ENCODE peak calls at places on chromosomes 13 and 19, in six cellular contexts. I is HCT116, W is stomach, J is spleen, A is transverse colon, L is upper lobe of left lung. G is an unnamed sample.

GRCh38 chr13:114249062-114249461 is 14.4 kb downstream of the CDC16 start:
- DNase-seq in J (no peak), L (no peak), W (peak; percentile 64), I (no peak), A (no peak), G (no peak)

GRCh38 chr19:45320997-45321775 is 1.5 kb downstream of the CKM start:
- DNase-seq in A (no peak), W (no peak), J (no peak), L (no peak), I (no peak), G (no peak)

GRCh38 chr19:17648097-17648660 is 40.0 kb downstream of the UNC13A start:
- DNase-seq in A (no peak), L (no peak), W (no peak), J (peak; percentile 59), I (no peak), G (no peak)

GRCh38 chr19:17332677-17333581 is 1.7 kb downstream of the ANO8 start:
- DNase-seq in A (no peak), I (peak; percentile 96), L (no peak), W (no peak), J (peak; percentile 78), G (no peak)

GRCh38 chr13:81326913-81327312 is 986.0 kb upstream of the SPRY2 start:
- DNase-seq in J (no peak), L (no peak), W (no peak), A (no peak), I (no peak), G (no peak)

GRCh38 chr19:15989889-15990288 is 41.1 kb downstream of the OR10H4 start:
- DNase-seq in A (no peak), J (no peak), I (no peak), L (no peak), W (no peak), G (no peak)

GRCh38 chr13:62040806-62041205 is 625.2 kb upstream of the PCDH20 start:
- DNase-seq in L (no peak), I (no peak), A (no peak), J (no peak), W (no peak), G (no peak)

GRCh38 chr19:46298477-46299003 is 1.7 kb downstream of the HIF3A start:
- DNase-seq in W (no peak), A (no peak), J (no peak), L (peak; percentile 36), I (no peak), G (no peak)

GRCh38 chr13:101706651-101707050 is 254.2 kb downstream of the ITGBL1 start:
- DNase-seq in I (no peak), A (peak; percentile 8), L (peak; percentile 43), W (no peak), J (no peak), G (peak; percentile 30)

GRCh38 chr13:33218426-33218825 is 67.1 kb downstream of the STARD13 start:
- DNase-seq in W (no peak), J (no peak), L (no peak), I (no peak), A (no peak), G (no peak)

GRCh38 chr13:51663980-51664957 is 80.0 kb downstream of the WDFY2 start:
- DNase-seq in J (no peak), A (no peak), L (no peak), W (no peak), I (no peak), G (no peak)

GRCh38 chr19:3578390-3578789 is 5.6 kb downstream of the HMG20B start:
- DNase-seq in J (no peak), I (no peak), L (no peak), W (no peak), A (no peak), G (no peak)

GRCh38 chr19:56111601-56112312 is 9.3 kb downstream of the ZNF787 start:
- DNase-seq in A (peak; percentile 86), J (peak; percentile 94), W (peak; percentile 72), I (no peak), L (peak; percentile 85), G (no peak)

GRCh38 chr13:21043898-21044297 is 17.5 kb downstream of the LATS2 start:
- DNase-seq in I (no peak), J (no peak), A (no peak), L (no peak), W (no peak), G (no peak)
- TF ChIP-seq POLR2AphosphoS5 in I (no peak), J (no peak), A (peak; percentile 86), L (no peak), W (peak; percentile 88), G (no peak)

GRCh38 chr19:11475861-11476260 is 5.0 kb downstream of the ELAVL3 start:
- DNase-seq in W (no peak), A (no peak), I (no peak), J (no peak), L (no peak), G (no peak)

GRCh38 chr19:11479470-11480080 is 1.3 kb downstream of the ELAVL3 start:
- DNase-seq in J (no peak), L (no peak), W (no peak), A (peak; percentile 26), I (no peak), G (no peak)

GRCh38 chr19:11480081-11480926 is 542 bp downstream of the ELAVL3 start:
- DNase-seq in J (no peak), L (no peak), A (no peak), I (no peak), W (no peak), G (no peak)

GRCh38 chr19:11479090-11479469 is 1.8 kb downstream of the ELAVL3 start:
- DNase-seq in L (no peak), W (no peak), J (no peak), A (no peak), I (no peak), G (no peak)

DNA sequence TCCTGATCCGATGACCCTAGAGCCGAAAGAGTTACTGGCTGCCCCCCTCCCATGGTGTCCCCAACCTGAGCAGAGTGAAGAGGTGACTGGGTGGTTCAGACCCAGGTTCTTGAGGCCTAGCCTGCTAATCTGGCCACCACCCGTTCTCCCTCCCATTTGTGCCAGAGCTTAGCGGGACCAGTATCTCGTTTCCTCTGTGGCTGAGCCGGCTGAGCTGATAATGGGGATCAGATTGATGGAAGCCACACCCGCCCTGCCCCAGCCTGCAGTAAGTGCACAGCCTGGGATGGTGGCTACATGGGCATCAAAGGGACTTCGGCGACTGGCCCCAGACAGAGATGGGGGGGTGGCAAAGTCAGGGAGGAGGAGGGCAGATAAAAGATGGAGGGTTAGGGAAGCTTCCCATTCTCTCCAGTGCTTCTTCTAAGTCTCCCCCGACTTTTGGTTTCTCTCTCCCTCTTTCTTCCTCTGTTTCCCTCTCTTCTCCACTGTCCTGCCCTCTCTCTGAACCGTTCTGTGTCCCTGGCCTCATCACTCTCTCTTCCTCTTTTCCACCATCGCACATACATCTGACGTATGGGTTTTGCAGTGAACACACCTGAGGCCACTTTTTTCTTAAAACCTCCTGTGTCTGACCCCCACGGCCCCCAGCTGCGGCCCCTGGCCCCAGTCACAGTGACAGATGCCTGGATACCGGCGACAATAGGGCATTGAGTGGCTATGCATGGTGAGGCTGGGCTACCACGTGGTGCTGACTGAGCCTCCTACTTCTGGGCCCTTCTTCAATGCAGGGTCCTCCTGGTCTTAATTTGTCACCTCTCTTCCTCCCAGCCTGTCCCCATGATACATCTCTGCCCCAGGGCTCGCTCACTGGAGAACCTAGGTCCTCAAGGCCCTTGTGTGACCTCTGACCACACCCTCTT is 2.4 kb downstream of the ELAVL3 start:
- DNase-seq in W (no peak), J (no peak), A (no peak), I (no peak), L (no peak), G (no peak)
- H3K27ac ChIP-seq in W (no peak overlapping the region), J (no peak overlapping the region), A (no peak overlapping the region), I (no peak overlapping the region), L (no peak overlapping the region), G (no peak overlapping the region)

GRCh38 chr19:51570962-51571575 is at the start of gene ZNF175:
- DNase-seq in W (peak; percentile 94), A (peak; percentile 96), L (peak; percentile 94), J (peak; percentile 90), I (peak; percentile 98), G (peak; percentile 88)

GRCh38 chr19:51571599-51571998 is 516 bp downstream of the ZNF175 start:
- DNase-seq in W (no peak), L (no peak), A (no peak), J (no peak), I (no peak), G (no peak)

GRCh38 chr19:51572415-51572814 is 1.3 kb downstream of the ZNF175 start:
- DNase-seq in J (no peak), A (no peak), W (no peak), I (no peak), L (no peak), G (no peak)

GRCh38 chr19:51573331-51573730 is 2.2 kb downstream of the ZNF175 start:
- DNase-seq in I (no peak), J (no peak), A (no peak), L (no peak), W (no peak), G (no peak)

GRCh38 chr19:51572908-51573307 is 1.8 kb downstream of the ZNF175 start:
- DNase-seq in W (no peak), A (no peak), I (no peak), L (no peak), J (no peak), G (no peak)
- TF ChIP-seq POLR2A in W (no peak), A (no peak), I (no peak), L (no peak), J (no peak), G (no peak)

DNA sequence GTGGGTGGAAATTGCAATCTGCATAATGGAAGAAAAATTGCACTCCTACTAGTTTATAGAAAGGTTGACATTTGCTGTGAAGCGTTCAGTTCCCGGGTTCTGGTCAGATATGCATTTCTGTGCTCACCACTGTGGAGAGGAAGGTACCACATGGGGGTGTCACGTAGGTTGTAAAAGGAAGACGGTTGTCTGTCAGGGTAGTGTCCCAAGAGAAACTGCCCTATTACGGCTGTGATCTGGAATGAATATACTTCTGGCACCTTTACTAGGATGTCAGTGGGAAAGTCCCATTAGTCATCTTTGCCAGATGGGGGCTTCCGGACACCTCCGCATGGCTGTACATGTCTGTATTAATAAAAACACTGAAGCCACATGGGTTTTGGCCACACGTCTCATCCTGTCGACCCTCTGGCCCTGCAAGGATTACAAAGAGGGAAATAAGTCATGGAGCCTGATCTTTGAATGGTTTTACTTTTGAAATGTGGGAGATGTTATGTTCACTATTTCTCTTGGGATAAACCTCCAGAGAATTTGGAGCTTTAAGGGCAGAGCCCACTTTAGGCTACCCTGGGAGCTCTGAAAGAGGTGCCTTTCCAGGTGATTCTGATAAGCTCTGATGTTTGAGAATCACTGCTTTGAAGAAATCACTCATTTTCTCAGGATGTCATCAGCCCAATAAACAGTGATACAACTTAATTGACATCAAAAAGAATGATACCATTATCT is 133.9 kb downstream of the AKAP11 start:
- DNase-seq in J (no peak), L (no peak), A (no peak), W (no peak), I (no peak), G (no peak)
- TF ChIP-seq POLR2AphosphoS5 in J (no peak), L (no peak), A (no peak), W (no peak), I (no peak), G (no peak)

GRCh38 chr13:106117035-106117434 is 418.4 kb downstream of the EFNB2 start:
- DNase-seq in J (no peak), L (no peak), I (no peak), W (no peak), A (no peak), G (no peak)
- H3K27ac ChIP-seq in J (no peak overlapping the region), L (no peak overlapping the region), I (no peak overlapping the region), W (no peak overlapping the region), A (no peak overlapping the region), G (no peak overlapping the region)

GRCh38 chr19:42248270-42249148 is 6.1 kb upstream of the GSK3A start:
- DNase-seq in W (no peak), J (peak; percentile 75), L (no peak), A (no peak), I (no peak), G (no peak)
- TF ChIP-seq POLR2A in W (no peak), J (no peak), L (no peak), A (no peak), I (no peak), G (no peak)

G was measured in breast epithelium.